ENCODE peak calls at places on chromosomes 12 and 14, in ten cellular contexts. Z, N, V, A, J, B, H, E, U and D are unnamed samples.

GRCh38 chr14:21241218-21241819 is 27.9 kb downstream of the HNRNPC start:
- DNase-seq in U (peak), H (no peak), A (no peak), Z (no peak), B (no peak), V (no peak), E (no peak), J (no peak), N (no peak), D (no peak)

GRCh38 chr12:89067436-89067835 is 284.9 kb downstream of the DUSP6 start:
- DNase-seq in V (no peak), B (no peak), J (no peak), E (no peak), U (peak), N (peak), A (no peak), H (no peak), Z (no peak), D (no peak)

GRCh38 chr12:113190761-113191160 is 5.2 kb downstream of the RITA1 start:
- DNase-seq in B (no peak), V (no peak), H (no peak), E (no peak), N (peak), Z (peak), U (peak), A (no peak), J (no peak), D (no peak)

GRCh38 chr14:32027255-32027939 is 49.7 kb upstream of the ARHGAP5 start:
- DNase-seq in V (no peak), H (no peak), A (no peak), N (no peak), Z (peak), B (no peak), J (no peak), E (no peak), U (peak), D (no peak)

GRCh38 chr12:47995976-47996375 is 8.3 kb downstream of the COL2A1 start:
- DNase-seq in N (no peak), J (no peak), Z (no peak), B (peak), U (peak), A (no peak), H (no peak), E (no peak), V (no peak), D (peak)

GRCh38 chr12:62957233-62957953 is 22.4 kb upstream of the PPM1H start:
- DNase-seq in N (no peak), E (no peak), A (no peak), H (no peak), V (no peak), B (no peak), Z (no peak), J (no peak), U (no peak), D (no peak)

GRCh38 chr14:61296707-61297502 is 15.8 kb upstream of the TMEM30B start:
- DNase-seq in B (no peak), J (no peak), N (peak), U (peak), A (peak), E (no peak), V (no peak), Z (peak), H (no peak), D (no peak)

GRCh38 chr14:70009961-70010360 is 130.7 kb downstream of the SMOC1 start:
- DNase-seq in A (no peak), H (no peak), V (no peak), U (no peak), J (no peak), B (no peak), E (no peak), N (peak), Z (no peak), D (no peak)

GRCh38 chr12:52524241-52524897 is 4.2 kb upstream of the KRT5 start:
- DNase-seq in J (no peak), V (no peak), A (no peak), H (no peak), E (no peak), U (no peak), Z (no peak), B (no peak), N (peak), D (peak)

GRCh38 chr12:75207338-75208083 is 2.1 kb downstream of the KCNC2 start:
- DNase-seq in Z (no peak), V (no peak), H (no peak), E (no peak), N (no peak), U (no peak), B (no peak), A (no peak), J (no peak), D (no peak)
- H3K4me3 ChIP-seq in Z (no peak), V (no peak), H (no peak), E (no peak), N (no peak), U (no peak), B (no peak), A (no peak), J (no peak), D (no peak)

DNA sequence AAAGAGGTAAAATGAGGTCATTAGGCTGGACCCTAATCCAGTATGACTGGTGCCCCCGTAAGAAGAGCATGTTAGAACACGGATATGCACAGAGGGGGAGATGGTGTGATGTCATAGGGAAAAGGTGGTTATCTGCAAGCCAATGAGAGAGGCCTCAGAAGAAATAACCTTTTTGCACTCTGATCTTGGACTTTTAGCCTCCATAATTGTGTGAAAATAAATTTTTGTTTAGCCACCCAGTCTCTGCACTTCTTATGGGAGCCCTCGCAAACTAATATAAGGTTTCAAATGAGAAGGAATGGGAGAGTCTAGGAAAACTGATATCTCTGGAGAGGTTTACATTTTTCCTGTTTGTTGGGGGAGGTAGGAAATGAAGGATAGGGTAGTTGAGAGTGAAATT is 43.2 kb upstream of the PKP2 start:
- DNase-seq in A (no peak), N (no peak), H (no peak), E (no peak), Z (no peak), U (no peak), V (no peak), J (no peak), B (no peak), D (no peak)
- H3K4me3 ChIP-seq in A (no peak), N (no peak), H (no peak), E (no peak), Z (no peak), U (no peak), V (no peak), J (no peak), B (no peak), D (no peak)

GRCh38 chr12:78455991-78456390 is 408.6 kb upstream of the SYT1 start:
- DNase-seq in J (no peak), A (no peak), U (peak), Z (no peak), B (no peak), E (no peak), H (no peak), N (no peak), V (no peak), D (no peak)

DNA sequence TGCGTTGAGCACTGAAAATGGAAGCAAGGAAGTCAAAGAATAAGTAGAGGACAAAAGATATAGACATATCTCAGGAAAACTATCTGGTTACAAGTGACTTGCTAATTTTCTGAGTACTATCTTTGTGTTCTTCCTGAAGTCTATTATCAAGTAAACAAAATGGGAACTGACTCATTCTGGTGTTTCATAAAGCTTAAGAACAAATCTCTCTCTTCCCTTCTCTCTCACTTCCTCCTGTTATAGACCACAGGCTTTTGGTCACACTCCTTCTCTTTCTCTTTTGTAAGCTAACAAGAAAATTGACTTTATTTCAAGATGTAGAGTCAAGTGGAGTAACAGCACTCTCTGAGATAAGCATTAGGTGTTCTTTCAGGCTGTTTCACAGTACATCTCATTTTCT is 406.6 kb upstream of the SYT1 start:
- DNase-seq in A (no peak), N (no peak), U (peak), B (no peak), V (no peak), E (no peak), H (no peak), Z (no peak), J (no peak), D (no peak)
- H3K4me3 ChIP-seq in A (no peak), N (no peak), U (no peak), B (no peak), V (no peak), E (no peak), H (no peak), Z (no peak), J (no peak), D (no peak)

GRCh38 chr12:10184261-10184843 is 5.5 kb downstream of the TMEM52B start:
- DNase-seq in V (no peak), J (no peak), H (no peak), N (no peak), A (no peak), B (no peak), U (peak), E (no peak), Z (no peak), D (no peak)
- H3K4me3 ChIP-seq in V (no peak), J (no peak), H (no peak), N (no peak), A (no peak), B (no peak), U (no peak), E (no peak), Z (no peak), D (no peak)

GRCh38 chr12:120851939-120852338 is 52.2 kb downstream of the SPPL3 start:
- DNase-seq in J (no peak), N (no peak), E (no peak), A (no peak), B (no peak), U (no peak), H (peak), V (no peak), Z (no peak), D (no peak)
- H3K4me3 ChIP-seq in J (no peak), N (no peak), E (no peak), A (no peak), B (no peak), U (no peak), H (no peak), V (no peak), Z (no peak), D (no peak)

GRCh38 chr12:9240776-9241175 is 32.6 kb upstream of the PZP start:
- DNase-seq in B (no peak), H (no peak), J (no peak), A (no peak), N (no peak), U (no peak), E (no peak), V (no peak), Z (no peak), D (no peak)
- H3K4me3 ChIP-seq in B (peak), H (peak), J (peak), A (no peak), N (no peak), U (no peak), E (no peak), V (peak), Z (no peak), D (no peak)

DNA sequence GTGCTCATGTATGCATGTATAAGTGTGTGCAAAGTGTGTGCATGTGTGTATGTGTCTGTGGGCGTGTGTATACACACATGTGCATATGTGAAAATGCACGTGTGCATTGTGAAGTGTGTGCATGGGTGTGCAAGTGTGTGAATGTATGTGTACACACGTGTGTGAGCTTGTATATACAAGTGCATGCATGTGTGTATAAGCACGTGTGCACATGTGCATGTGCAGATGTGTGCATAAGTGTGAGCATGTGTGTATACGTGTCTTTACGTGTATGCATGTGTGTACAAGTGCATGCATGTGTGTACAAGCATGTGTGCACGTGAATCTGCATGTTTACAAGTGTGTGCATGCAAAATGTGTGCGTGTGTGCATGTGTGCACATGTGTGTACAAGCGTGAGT is 13.4 kb upstream of the GALNT9 start:
- DNase-seq in Z (no peak), E (no peak), H (no peak), U (no peak), V (no peak), N (no peak), A (no peak), J (no peak), B (no peak), D (no peak)
- H3K4me3 ChIP-seq in Z (no peak), E (no peak), H (no peak), U (no peak), V (no peak), N (no peak), A (no peak), J (no peak), B (no peak), D (no peak)

GRCh38 chr12:26018926-26019325 is 60.4 kb downstream of the RASSF8 start:
- DNase-seq in N (peak), B (no peak), V (no peak), H (no peak), A (no peak), Z (no peak), E (no peak), U (peak), J (no peak), D (no peak)

GRCh38 chr12:26021534-26021933 is 63.1 kb downstream of the RASSF8 start:
- DNase-seq in B (no peak), J (no peak), Z (no peak), A (no peak), V (no peak), N (no peak), E (no peak), U (no peak), H (no peak), D (no peak)

GRCh38 chr12:26022043-26022442 is 63.6 kb downstream of the RASSF8 start:
- DNase-seq in H (no peak), V (no peak), J (no peak), N (no peak), U (no peak), Z (no peak), B (no peak), A (no peak), E (no peak), D (no peak)

GRCh38 chr12:26014085-26014484 is 55.6 kb downstream of the RASSF8 start:
- DNase-seq in E (no peak), H (no peak), V (no peak), A (no peak), B (no peak), U (no peak), J (no peak), N (no peak), Z (no peak), D (no peak)

DNA sequence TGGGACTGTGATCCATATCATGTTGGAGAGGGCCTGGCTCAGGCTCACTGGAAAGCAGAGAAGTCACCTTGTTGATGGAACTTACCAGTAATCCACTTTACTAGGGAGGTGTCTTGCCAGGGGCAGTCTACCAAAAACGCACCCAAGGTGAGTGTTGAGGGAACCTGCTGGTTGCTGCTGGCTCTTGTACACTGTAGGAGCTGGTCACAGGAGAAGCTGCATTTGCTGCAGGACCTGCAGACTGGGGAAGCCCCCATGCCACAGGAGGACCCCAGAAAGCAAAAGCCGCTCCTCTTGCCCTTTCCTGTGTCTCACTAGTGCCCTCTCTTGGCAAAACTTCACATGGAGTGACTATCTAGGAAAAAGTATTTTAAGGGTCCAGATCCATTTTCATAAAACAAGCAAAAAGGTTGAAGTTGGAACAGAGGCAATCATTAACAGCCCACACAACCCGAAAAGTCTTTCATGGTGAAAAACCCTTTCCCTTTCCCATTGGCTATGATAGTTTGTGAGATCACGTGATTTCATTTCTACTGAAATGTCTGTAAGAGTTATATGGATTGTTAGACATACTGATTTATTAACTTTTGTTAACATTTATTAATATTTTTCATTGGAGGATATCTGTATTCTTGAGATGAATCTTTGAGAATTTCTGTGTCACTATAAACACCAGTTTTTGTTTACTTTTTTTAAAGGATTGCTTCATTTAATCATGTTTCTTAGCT is 59.2 kb downstream of the RASSF8 start:
- DNase-seq in H (no peak), U (peak), N (peak), E (peak), Z (peak), J (no peak), A (no peak), V (no peak), B (no peak), D (no peak)
- H3K4me3 ChIP-seq in H (no peak), U (no peak), N (no peak), E (no peak), Z (no peak), J (no peak), A (no peak), V (no peak), B (no peak), D (no peak)

GRCh38 chr12:34343766-34344165 is 321.5 kb downstream of the ALG10 start:
- DNase-seq in J (no peak), N (no peak), B (no peak), V (no peak), U (no peak), A (no peak), E (no peak), Z (no peak), H (no peak), D (no peak)
- H3K4me3 ChIP-seq in J (no peak), N (no peak), B (no peak), V (no peak), U (no peak), A (no peak), E (no peak), Z (no peak), H (no peak), D (no peak)